ENCODE peak calls at places on chromosome 14, in four cellular contexts. D is cardiac muscle cell, F is AG04450, Y is gastrocnemius medialis. G is an unnamed sample.

GRCh38 chr14:96376093-96376492 is 12.8 kb downstream of the GSKIP start:
- DNase-seq in D (no peak), F (no peak), Y (no peak), G (no peak)

GRCh38 chr14:68363841-68364711 is 428.8 kb downstream of the ZFP36L1 start:
- DNase-seq in D (peak; percentile 36), F (no peak), Y (peak; percentile 10), G (peak; percentile 69)

GRCh38 chr14:64190974-64191502 is 103.1 kb downstream of the ESR2 start:
- DNase-seq in D (no peak), F (no peak), Y (no peak), G (no peak)

GRCh38 chr14:71267691-71268090 is 360.4 kb downstream of the PCNX1 start:
- DNase-seq in D (peak; percentile 33), F (no peak), Y (no peak), G (no peak)

GRCh38 chr14:68401320-68401719 is 391.5 kb downstream of the ZFP36L1 start:
- DNase-seq in D (peak; percentile 43), F (no peak), Y (no peak), G (no peak)

GRCh38 chr14:78403278-78403815 is 233.2 kb downstream of the NRXN3 start:
- DNase-seq in D (peak; percentile 47), F (no peak), Y (no peak), G (no peak)

GRCh38 chr14:77313374-77313773 is 7.3 kb downstream of the POMT2 start:
- DNase-seq in D (no peak), F (no peak), Y (no peak), G (no peak)

GRCh38 chr14:106506901-106507305 is 980.5 kb downstream of the TMEM121 start:
- DNase-seq in D (no peak), F (no peak), Y (no peak), G (no peak)

GRCh38 chr14:63922696-63923421 is 70.1 kb downstream of the SYNE2 start:
- DNase-seq in D (peak; percentile 92), F (no peak), Y (no peak), G (no peak)

GRCh38 chr14:65229431-65230286 is 127.3 kb upstream of the MAX start:
- DNase-seq in D (peak; percentile 59), F (no peak), Y (no peak), G (peak; percentile 74)

GRCh38 chr14:67583711-67584644 is 16.1 kb downstream of the PIGH start:
- DNase-seq in D (peak; percentile 68), F (no peak), Y (no peak), G (no peak)

GRCh38 chr14:90513151-90514014 is 116.6 kb downstream of the CALM1 start:
- DNase-seq in D (peak; percentile 78), F (no peak), Y (no peak), G (peak; percentile 93)

GRCh38 chr14:81504864-81505263 is 28.8 kb downstream of the SEL1L start:
- DNase-seq in D (no peak), F (no peak), Y (no peak), G (no peak)

GRCh38 chr14:68848253-68848652 is 55.4 kb upstream of the ZFP36L1 start:
- DNase-seq in D (no peak), F (no peak), Y (no peak), G (no peak)

GRCh38 chr14:99681101-99681831 is 2.8 kb upstream of the CYP46A1 start:
- DNase-seq in D (no peak), F (no peak), Y (no peak), G (no peak)

GRCh38 chr14:103101964-103102688 is 7.6 kb downstream of the EXOC3L4 start:
- DNase-seq in D (no peak), F (no peak), Y (no peak), G (no peak)

GRCh38 chr14:66233571-66233970 is 252.6 kb upstream of the CCDC196 start:
- DNase-seq in D (no peak), F (no peak), Y (no peak), G (no peak)

GRCh38 chr14:50978521-50978871 is 34.2 kb upstream of the PYGL start:
- DNase-seq in D (no peak), F (no peak), Y (no peak), G (no peak)

GRCh38 chr14:99035268-99035667 is 236.7 kb downstream of the BCL11B start:
- DNase-seq in D (peak; percentile 51), F (no peak), Y (no peak), G (peak; percentile 19)

GRCh38 chr14:92630367-92630766 is 116.8 kb downstream of the RIN3 start:
- DNase-seq in D (no peak), F (no peak), Y (no peak), G (no peak)

GRCh38 chr14:86852530-86852929 is 1140.5 kb downstream of the GALC start:
- DNase-seq in D (no peak), F (peak; percentile 42), Y (no peak), G (no peak)

GRCh38 chr14:49551569-49551968 is 34.6 kb downstream of the RPS29 start:
- DNase-seq in D (no peak), F (no peak), Y (no peak), G (no peak)

GRCh38 chr14:22422238-22422637 is 166.8 kb downstream of the DAD1 start:
- DNase-seq in D (no peak), F (no peak), Y (no peak), G (no peak)

GRCh38 chr14:22420598-22421186 is 168.3 kb downstream of the DAD1 start:
- DNase-seq in D (peak; percentile 48), F (no peak), Y (no peak), G (no peak)

GRCh38 chr14:22427771-22428228 is 161.2 kb downstream of the DAD1 start:
- DNase-seq in D (peak; percentile 95), F (no peak), Y (no peak), G (peak; percentile 20)

GRCh38 chr14:22426711-22427110 is 162.3 kb downstream of the DAD1 start:
- DNase-seq in D (no peak), F (no peak), Y (no peak), G (no peak)

GRCh38 chr14:22423958-22424357 is 165.1 kb downstream of the DAD1 start:
- DNase-seq in D (no peak), F (no peak), Y (no peak), G (no peak)
- H3K27ac ChIP-seq in D (no peak overlapping the region), F (no peak overlapping the region), Y (no peak overlapping the region), G (no peak overlapping the region)

DNA sequence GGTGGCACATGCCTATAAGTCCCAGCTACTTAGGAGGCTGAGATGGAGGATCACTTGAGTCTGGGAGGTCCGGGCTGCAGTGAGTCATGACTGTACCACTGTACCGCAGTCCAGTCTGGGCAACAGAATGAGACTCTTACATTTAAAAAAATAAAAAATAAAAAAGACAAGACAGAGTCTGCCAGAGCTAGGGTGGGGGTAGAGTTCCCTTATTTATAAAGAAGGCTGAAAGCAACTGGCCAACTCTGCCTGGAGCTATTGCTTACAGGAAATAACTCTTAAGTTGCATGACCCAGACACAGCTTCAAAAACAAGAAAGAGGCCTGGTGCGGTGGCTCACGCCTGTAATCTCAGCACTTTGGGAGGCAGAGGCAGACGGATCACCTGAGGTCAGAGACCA is 31.5 kb downstream of the NUMB start:
- DNase-seq in D (peak; percentile 60), F (no peak), Y (no peak), G (no peak)
- H3K27ac ChIP-seq in D (peak overlapping the region; percentile 27), F (peak overlapping the region; percentile 68), Y (peak overlapping the region; percentile 53), G (no peak overlapping the region)

GRCh38 chr14:74488788-74489397 is 4.2 kb downstream of the NPC2 start:
- DNase-seq in D (peak; percentile 68), F (no peak), Y (no peak), G (no peak)
- H3K27ac ChIP-seq in D (no peak overlapping the region), F (no peak overlapping the region), Y (no peak overlapping the region), G (no peak overlapping the region)

DNA sequence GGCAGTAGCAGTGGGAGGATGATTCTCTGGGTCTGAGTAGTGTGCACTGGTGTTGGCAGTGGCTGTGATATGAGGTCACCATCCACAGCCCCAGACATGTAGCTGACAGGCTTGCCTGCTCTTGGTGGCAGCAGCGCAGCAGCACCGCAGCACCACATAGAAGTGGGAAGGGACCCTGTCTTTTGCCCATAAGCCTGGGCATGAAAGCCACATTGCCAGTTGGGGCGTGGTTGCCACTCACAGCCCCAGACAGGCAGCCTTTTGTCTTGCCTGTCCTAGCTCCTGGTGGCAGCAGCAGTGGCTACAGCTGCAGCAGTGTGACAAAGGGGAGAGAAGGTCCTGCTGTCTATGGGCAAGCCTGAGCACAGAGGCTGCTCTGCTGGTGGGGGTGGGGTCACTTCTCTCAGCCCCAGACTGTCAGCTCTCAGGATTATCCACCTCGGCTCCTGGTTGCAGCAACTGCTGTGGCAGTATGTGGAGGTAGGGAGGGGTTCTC is 71.5 kb downstream of the BRMS1L start:
- DNase-seq in D (no peak), F (no peak), Y (no peak), G (peak; percentile 77)
- H3K27ac ChIP-seq in D (no peak overlapping the region), F (no peak overlapping the region), Y (no peak overlapping the region), G (peak overlapping the region; percentile 85)

DNA sequence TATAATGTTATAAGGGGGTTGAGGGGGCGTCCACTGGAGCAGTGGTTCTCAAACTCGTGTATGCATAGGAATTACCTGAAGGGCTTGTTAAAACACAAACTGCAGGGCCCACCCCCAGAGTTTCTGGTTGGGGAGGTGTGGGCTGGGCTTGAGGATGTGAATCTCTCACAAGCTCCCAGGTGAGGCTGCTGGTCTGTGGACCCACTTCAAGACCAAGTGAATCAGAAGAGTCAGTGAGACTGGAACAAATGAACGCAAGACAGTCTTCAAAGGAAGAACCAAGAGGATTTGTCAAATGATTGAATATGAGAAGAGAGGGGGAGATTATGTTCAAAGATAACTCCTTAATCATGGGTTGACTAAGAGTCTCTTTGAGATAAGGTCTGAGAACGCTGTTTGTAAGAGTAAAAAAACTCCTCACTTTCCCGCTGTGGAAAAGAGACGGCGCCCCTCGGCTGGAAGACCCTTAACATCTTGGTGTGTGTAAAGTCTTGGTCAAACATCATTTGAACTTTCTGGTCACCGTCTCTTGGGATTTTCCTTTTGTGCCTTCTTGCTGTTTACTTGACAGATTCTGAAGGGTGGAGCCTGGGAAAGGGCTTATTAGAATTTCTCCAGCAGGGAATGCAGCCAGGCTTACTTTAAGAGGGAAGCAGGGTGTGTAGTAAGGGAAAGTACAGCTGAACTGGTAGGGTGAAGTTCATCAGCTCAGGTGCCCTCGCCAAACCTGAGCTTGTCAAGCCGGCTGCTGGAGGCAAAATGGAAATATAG is 5.3 kb upstream of the FOXN3 start:
- DNase-seq in D (peak; percentile 49), F (no peak), Y (no peak), G (no peak)
- H3K27ac ChIP-seq in D (peak overlapping the region; percentile 54), F (no peak overlapping the region), Y (peak overlapping the region; percentile 37), G (no peak overlapping the region)

GRCh38 chr14:45247427-45247826 is 5.6 kb downstream of the MIS18BP1 start:
- DNase-seq in D (no peak), F (no peak), Y (no peak), G (no peak)

GRCh38 chr14:45253070-45253753 is at the start of gene MIS18BP1:
- DNase-seq in D (peak; percentile 98), F (peak; percentile 87), Y (peak; percentile 87), G (peak; percentile 60)

GRCh38 chr14:45252356-45253069 is 489 bp downstream of the MIS18BP1 start:
- DNase-seq in D (peak; percentile 33), F (no peak), Y (no peak), G (no peak)

GRCh38 chr14:45251912-45252311 is 1.1 kb downstream of the MIS18BP1 start:
- DNase-seq in D (peak; percentile 32), F (no peak), Y (no peak), G (no peak)

GRCh38 chr14:45249847-45250575 is 3.0 kb downstream of the MIS18BP1 start:
- DNase-seq in D (peak; percentile 95), F (peak; percentile 78), Y (no peak), G (no peak)
- H3K27ac ChIP-seq in D (peak overlapping the region; percentile 29), F (peak overlapping the region; percentile 77), Y (peak overlapping the region; percentile 19), G (no peak overlapping the region)

G was measured in substantia nigra.